ENCODE peak calls at places on chromosome 7, in four cellular contexts. L is HCT116; A is KG1; G is stimulated activated CD4-positive, alpha-beta T cell treated with anti-CD3 and anti-CD28 coated beads, Interleukin-2, amount 100 ng/mL, for 48 hours. I is an unnamed sample.
A peak's percentile ranks its signal among the peaks of the same experiment; 100 is the strongest.

GRCh38 chr7:117666019-117666418 is 186.2 kb downstream of the CFTR start:
- DNase-seq in L (peak; percentile 31), A (no peak), G (no peak), I (no peak)

GRCh38 chr7:4297843-4298219 is 384.3 kb upstream of the FOXK1 start:
- DNase-seq in L (no peak), A (no peak), G (no peak), I (no peak)

GRCh38 chr7:112366886-112367285 is 83.4 kb upstream of the IFRD1 start:
- DNase-seq in L (no peak), A (no peak), G (no peak), I (no peak)

GRCh38 chr7:70347880-70348279 is 749.6 kb downstream of the AUTS2 start:
- DNase-seq in L (no peak), A (no peak), G (no peak), I (no peak)

GRCh38 chr7:103637080-103637479 is 191.1 kb upstream of the SLC26A5 start:
- DNase-seq in L (no peak), A (no peak), G (no peak), I (no peak)

GRCh38 chr7:143229054-143229790 is 7.4 kb downstream of the TAS2R40 start:
- DNase-seq in L (no peak), A (no peak), G (no peak), I (no peak)

GRCh38 chr7:87876759-87877234 is 504 bp downstream of the DBF4 start:
- DNase-seq in L (no peak), A (peak; percentile 44), G (peak; percentile 47), I (no peak)

GRCh38 chr7:3032256-3032655 is 11.4 kb downstream of the CARD11 start:
- DNase-seq in L (no peak), A (no peak), G (no peak), I (no peak)

GRCh38 chr7:36115448-36116321 is 37.4 kb upstream of the EEPD1 start:
- DNase-seq in L (peak; percentile 90), A (no peak), G (peak; percentile 80), I (peak; percentile 65)

GRCh38 chr7:33979300-33979806 is 74.0 kb downstream of the BMPER start:
- DNase-seq in L (no peak), A (no peak), G (no peak), I (no peak)

GRCh38 chr7:104979167-104979841 is 34.7 kb upstream of the KMT2E start:
- DNase-seq in L (no peak), A (no peak), G (no peak), I (no peak)

GRCh38 chr7:20021834-20022233 is 195.3 kb downstream of the MACC1 start:
- DNase-seq in L (no peak), A (no peak), G (no peak), I (no peak)

GRCh38 chr7:117048854-117049321 is 95.6 kb downstream of the ST7 start:
- DNase-seq in L (no peak), A (no peak), G (no peak), I (no peak)

GRCh38 chr7:106926892-106927291 is 61.8 kb downstream of the PIK3CG start:
- DNase-seq in L (no peak), A (no peak), G (no peak), I (no peak)

GRCh38 chr7:80312139-80312661 is 177.6 kb downstream of the GNAI1 start:
- DNase-seq in L (no peak), A (no peak), G (no peak), I (no peak)

GRCh38 chr7:91567111-91568012 is 303.1 kb downstream of the FZD1 start:
- DNase-seq in L (no peak), A (no peak), G (no peak), I (no peak)

GRCh38 chr7:128911441-128912031 is 1.0 kb upstream of the KCP start:
- DNase-seq in L (no peak), A (no peak), G (no peak), I (no peak)

GRCh38 chr7:1854521-1855395 is 184.7 kb downstream of the ELFN1 start:
- DNase-seq in L (no peak), A (no peak), G (no peak), I (no peak)

GRCh38 chr7:117194445-117194844 is 128.4 kb downstream of the WNT2 start:
- DNase-seq in L (no peak), A (no peak), G (no peak), I (no peak)

GRCh38 chr7:46554688-46555422 is 633.8 kb upstream of the IGFBP3 start:
- DNase-seq in L (no peak), A (no peak), G (no peak), I (no peak)

GRCh38 chr7:77428777-77429231 is 12.7 kb upstream of the GSAP start:
- DNase-seq in L (no peak), A (no peak), G (no peak), I (no peak)

GRCh38 chr7:37367010-37367409 is 81.7 kb downstream of the ELMO1 start:
- DNase-seq in L (no peak), A (no peak), G (no peak), I (no peak)

GRCh38 chr7:351681-352480 is 61.9 kb downstream of the FOXL3 start:
- DNase-seq in L (no peak), A (no peak), G (no peak), I (peak; percentile 59)

GRCh38 chr7:130894146-130895005 is 160.4 kb upstream of the KLF14 start:
- DNase-seq in L (peak; percentile 97), A (no peak), G (no peak), I (peak; percentile 65)

GRCh38 chr7:44195901-44196300 is 4.9 kb upstream of the YKT6 start:
- DNase-seq in L (no peak), A (no peak), G (no peak), I (no peak)

GRCh38 chr7:94656925-94657731 is 1.2 kb upstream of the SGCE start:
- DNase-seq in L (peak; percentile 16), A (no peak), G (no peak), I (no peak)